ENCODE peak calls at places on chromosome 14, in eight cellular contexts. L, D, C, Q, T, F, B and H are unnamed samples.

GRCh38 chr14:56805992-56806737 is 4.1 kb downstream of the OTX2 start:
- DNase-seq in C (no peak), F (no peak), L (no peak), T (no peak), Q (no peak), D (no peak), B (no peak), H (no peak)

GRCh38 chr14:100271247-100271939 is 32.4 kb downstream of the YY1 start:
- DNase-seq in D (no peak), B (no peak), T (no peak), C (no peak), Q (no peak), L (peak), F (peak), H (peak)

GRCh38 chr14:97177635-97178034 is 380.5 kb downstream of the VRK1 start:
- DNase-seq in D (no peak), T (no peak), L (no peak), F (no peak), C (no peak), B (no peak), Q (no peak), H (no peak)

GRCh38 chr14:36652542-36653201 is 9.0 kb upstream of the PAX9 start:
- DNase-seq in B (no peak), F (no peak), L (no peak), D (no peak), C (no peak), T (no peak), Q (no peak), H (no peak)

GRCh38 chr14:75604979-75605825 is 26.8 kb downstream of the FLVCR2 start:
- DNase-seq in L (no peak), C (no peak), D (peak), B (no peak), Q (no peak), T (no peak), F (no peak), H (no peak)

GRCh38 chr14:105473033-105473676 is 1.5 kb upstream of the CRIP2 start:
- DNase-seq in Q (no peak), C (peak), T (no peak), L (no peak), F (no peak), B (no peak), D (no peak), H (no peak)

GRCh38 chr14:99781853-99782610 is 11.2 kb upstream of the EML1 start:
- DNase-seq in D (no peak), F (no peak), B (no peak), C (no peak), T (no peak), Q (no peak), L (no peak), H (no peak)

GRCh38 chr14:23129759-23130316 is 10.8 kb upstream of the CEBPE start:
- DNase-seq in Q (no peak), C (no peak), T (no peak), F (no peak), B (no peak), D (no peak), L (no peak), H (no peak)

GRCh38 chr14:95242870-95243269 is 76.8 kb downstream of the CLMN start:
- DNase-seq in C (no peak), T (no peak), D (peak), B (no peak), Q (no peak), F (no peak), L (no peak), H (no peak)

GRCh38 chr14:98138666-98139065 is 1133.3 kb downstream of the BCL11B start:
- DNase-seq in F (no peak), T (no peak), B (no peak), C (peak), Q (peak), L (no peak), D (peak), H (peak)

GRCh38 chr14:103629503-103630121 is 601 bp downstream of the KLC1 start:
- DNase-seq in B (no peak), T (no peak), D (peak), L (peak), F (no peak), Q (peak), C (peak), H (no peak)

GRCh38 chr14:88233915-88234314 is 89.2 kb downstream of the KCNK10 start:
- DNase-seq in T (no peak), B (no peak), C (peak), L (no peak), Q (no peak), D (no peak), F (peak), H (no peak)

GRCh38 chr14:62029569-62029924 is 267.3 kb downstream of the SNAPC1 start:
- DNase-seq in L (peak), T (no peak), F (no peak), Q (no peak), B (no peak), D (no peak), C (no peak), H (no peak)

GRCh38 chr14:51357250-51357649 is 117.2 kb downstream of the TMX1 start:
- DNase-seq in L (no peak), Q (no peak), B (no peak), T (no peak), D (no peak), C (no peak), F (no peak), H (no peak)

GRCh38 chr14:91282954-91283645 is 38.6 kb upstream of the GPR68 start:
- DNase-seq in F (no peak), Q (no peak), D (no peak), T (no peak), B (no peak), C (no peak), L (no peak), H (no peak)

GRCh38 chr14:55752580-55753365 is 172.8 kb downstream of the KTN1 start:
- DNase-seq in F (no peak), C (no peak), Q (no peak), B (no peak), L (peak), T (no peak), D (no peak), H (peak)

GRCh38 chr14:68938515-68939423 is 40.3 kb downstream of the ACTN1 start:
- DNase-seq in F (no peak), D (no peak), T (no peak), Q (no peak), B (no peak), L (peak), C (no peak), H (peak)

GRCh38 chr14:90204516-90204915 is 51.8 kb upstream of the PSMC1 start:
- DNase-seq in T (no peak), D (no peak), Q (no peak), F (no peak), C (no peak), B (no peak), L (no peak), H (no peak)

GRCh38 chr14:65472189-65472588 is 59.7 kb downstream of the FUT8 start:
- DNase-seq in L (no peak), B (no peak), D (no peak), C (no peak), T (no peak), F (no peak), Q (no peak), H (no peak)

GRCh38 chr14:73741876-73742519 is 27.8 kb upstream of the PNMA1 start:
- DNase-seq in C (no peak), B (no peak), T (no peak), D (no peak), L (no peak), Q (peak), F (no peak), H (no peak)

GRCh38 chr14:104925941-104926609 is 1.4 kb downstream of the PLD4 start:
- DNase-seq in D (no peak), F (no peak), C (no peak), L (no peak), B (no peak), Q (no peak), T (no peak), H (no peak)

GRCh38 chr14:68623828-68624227 is 169.0 kb downstream of the ZFP36L1 start:
- DNase-seq in D (no peak), T (no peak), L (no peak), Q (no peak), C (no peak), F (no peak), B (no peak), H (no peak)

GRCh38 chr14:35380794-35381193 is 23.8 kb downstream of the NFKBIA start:
- DNase-seq in T (no peak), L (no peak), Q (no peak), F (no peak), C (no peak), B (no peak), D (no peak), H (peak)

GRCh38 chr14:89129570-89129969 is 287.5 kb downstream of the FOXN3 start:
- DNase-seq in L (no peak), B (no peak), T (no peak), F (no peak), D (no peak), C (no peak), Q (no peak), H (no peak)